ENCODE peak calls at places on chromosomes 13 and 19, in ten cellular contexts. L is K562, M is upper lobe of left lung, V is transverse colon, Y is H1, D is suprapubic skin, H is SK-N-SH, K is GM12878, Z is sigmoid colon, C is HepG2. E is an unnamed sample.

GRCh38 chr13:43116242-43116641 is 92.9 kb downstream of the DNAJC15 start:
- DNase-seq in L (peak), M (no peak), V (no peak), Y (no peak), D (no peak), H (no peak), K (no peak), Z (no peak), C (peak), E (no peak)

GRCh38 chr19:54429176-54429495 is 13.9 kb downstream of the TTYH1 start:
- DNase-seq in L (no peak), M (no peak), V (no peak), Y (no peak), D (no peak), H (no peak), K (no peak), Z (no peak), C (no peak), E (no peak)

GRCh38 chr13:48564046-48564445 is 31.2 kb upstream of the RCBTB2 start:
- DNase-seq in L (no peak), M (no peak), V (no peak), Y (no peak), D (no peak), H (peak), K (no peak), Z (no peak), C (no peak), E (no peak)

GRCh38 chr19:49930483-49931011 is 1.2 kb upstream of the NUP62 start:
- DNase-seq in L (peak), M (no peak), V (peak), Y (no peak), D (no peak), H (no peak), K (no peak), Z (no peak), C (no peak), E (no peak)

GRCh38 chr13:26328326-26328725 is 74.4 kb downstream of the CDK8 start:
- DNase-seq in L (no peak), M (no peak), V (no peak), Y (no peak), D (no peak), H (no peak), K (no peak), Z (no peak), C (no peak), E (no peak)

GRCh38 chr13:21674271-21675009 is 3.6 kb downstream of the FGF9 start:
- DNase-seq in L (no peak), M (no peak), V (peak), Y (no peak), D (no peak), H (peak), K (no peak), Z (peak), C (no peak), E (no peak)

GRCh38 chr13:104011505-104012270 is 945.5 kb upstream of the SLC10A2 start:
- DNase-seq in L (no peak), M (no peak), V (no peak), Y (no peak), D (no peak), H (no peak), K (no peak), Z (no peak), C (no peak), E (peak)

GRCh38 chr13:110520431-110521295 is 40.9 kb downstream of the RAB20 start:
- DNase-seq in L (no peak), M (peak), V (peak), Y (no peak), D (peak), H (no peak), K (no peak), Z (peak), C (no peak), E (peak)

GRCh38 chr13:40402931-40403412 is 263.5 kb downstream of the FOXO1 start:
- DNase-seq in L (no peak), M (no peak), V (no peak), Y (no peak), D (no peak), H (no peak), K (no peak), Z (peak), C (peak), E (no peak)

GRCh38 chr13:40095695-40096356 is 440.4 kb downstream of the COG6 start:
- DNase-seq in L (no peak), M (no peak), V (no peak), Y (no peak), D (no peak), H (no peak), K (no peak), Z (no peak), C (no peak), E (no peak)

GRCh38 chr13:113897161-113897560 is 33.3 kb upstream of the GAS6 start:
- DNase-seq in L (no peak), M (no peak), V (no peak), Y (no peak), D (no peak), H (no peak), K (no peak), Z (no peak), C (peak), E (no peak)

GRCh38 chr13:68988176-68988575 is 1119.5 kb upstream of the ATXN8OS start:
- DNase-seq in L (no peak), M (no peak), V (no peak), Y (no peak), D (no peak), H (no peak), K (no peak), Z (no peak), C (no peak), E (no peak)

GRCh38 chr13:31946091-31946770 is 85.3 kb upstream of the FRY start:
- DNase-seq in L (no peak), M (no peak), V (no peak), Y (no peak), D (no peak), H (no peak), K (no peak), Z (no peak), C (no peak), E (no peak)

GRCh38 chr13:104315606-104316005 is 1249.4 kb upstream of the SLC10A2 start:
- DNase-seq in L (no peak), M (no peak), V (no peak), Y (no peak), D (no peak), H (no peak), K (no peak), Z (no peak), C (peak), E (no peak)

GRCh38 chr13:106762711-106763110 is 194.8 kb upstream of the ARGLU1 start:
- DNase-seq in L (no peak), M (no peak), V (no peak), Y (no peak), D (no peak), H (no peak), K (no peak), Z (no peak), C (no peak), E (no peak)

GRCh38 chr19:49361438-49362047 is 673 bp downstream of the TEAD2 start:
- DNase-seq in L (peak), M (peak), V (peak), Y (no peak), D (peak), H (peak), K (no peak), Z (peak), C (peak), E (peak)

GRCh38 chr19:51501594-51502263 is at the start of gene SIGLEC12:
- DNase-seq in L (peak), M (peak), V (peak), Y (no peak), D (no peak), H (no peak), K (no peak), Z (peak), C (no peak), E (no peak)

GRCh38 chr19:35853038-35853756 is 893 bp upstream of the NPHS1 start:
- DNase-seq in L (no peak), M (no peak), V (no peak), Y (no peak), D (no peak), H (no peak), K (no peak), Z (no peak), C (no peak), E (no peak)

GRCh38 chr19:35858311-35858710 is 1.6 kb downstream of the KIRREL2 start:
- DNase-seq in L (no peak), M (no peak), V (no peak), Y (no peak), D (no peak), H (no peak), K (no peak), Z (no peak), C (no peak), E (no peak)

GRCh38 chr19:35856001-35856400 is 710 bp upstream of the KIRREL2 start:
- DNase-seq in L (no peak), M (no peak), V (no peak), Y (no peak), D (no peak), H (peak), K (no peak), Z (no peak), C (no peak), E (no peak)

GRCh38 chr19:35859414-35859813 is 2.7 kb downstream of the KIRREL2 start:
- DNase-seq in L (no peak), M (no peak), V (no peak), Y (no peak), D (no peak), H (no peak), K (no peak), Z (no peak), C (no peak), E (no peak)

DNA sequence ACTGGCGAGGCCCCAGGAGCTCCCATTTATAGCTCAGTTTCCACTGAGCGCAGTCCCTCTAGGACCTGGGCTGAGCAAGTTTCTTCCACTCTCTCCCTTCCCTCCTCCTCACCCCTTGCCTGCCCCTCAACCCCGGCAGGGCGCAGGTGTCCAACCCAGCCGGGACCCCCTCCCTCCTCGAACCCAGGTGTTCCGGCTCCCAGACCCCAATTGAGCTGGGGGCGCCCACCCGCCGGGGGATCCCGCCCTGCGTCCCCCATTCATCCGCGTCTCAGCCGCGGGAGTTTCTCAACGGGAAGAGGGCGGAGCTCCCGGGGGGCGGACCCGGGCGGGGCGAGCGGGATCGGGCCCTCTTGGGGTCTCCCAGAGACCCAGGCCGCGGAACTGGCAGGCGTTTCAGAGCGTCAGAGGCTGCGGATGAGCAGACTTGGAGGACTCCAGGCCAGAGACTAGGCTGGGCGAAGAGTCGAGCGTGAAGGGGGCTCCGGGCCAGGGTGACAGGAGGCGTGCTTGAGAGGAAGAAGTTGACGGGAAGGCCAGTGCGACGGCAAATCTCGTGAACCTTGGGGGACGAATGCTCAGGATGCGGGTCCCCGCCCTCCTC is at the start of gene KIRREL2:
- DNase-seq in L (no peak), M (no peak), V (no peak), Y (no peak), D (no peak), H (peak), K (no peak), Z (no peak), C (no peak), E (no peak)
- H3K27ac ChIP-seq in L (no peak), M (no peak), V (no peak), Y (no peak), D (no peak), H (no peak), K (no peak), Z (no peak), C (no peak), E (peak)

GRCh38 chr19:40241809-40242384 is 15.4 kb upstream of the CCNP start:
- DNase-seq in L (no peak), M (no peak), V (no peak), Y (no peak), D (no peak), H (no peak), K (no peak), Z (no peak), C (no peak), E (no peak)
- TF ChIP-seq POLR2AphosphoS5 in L (no peak), M (peak), V (no peak), Y (no peak), D (no peak), H (no peak), K (no peak), Z (peak), C (no peak), E (no peak)

DNA sequence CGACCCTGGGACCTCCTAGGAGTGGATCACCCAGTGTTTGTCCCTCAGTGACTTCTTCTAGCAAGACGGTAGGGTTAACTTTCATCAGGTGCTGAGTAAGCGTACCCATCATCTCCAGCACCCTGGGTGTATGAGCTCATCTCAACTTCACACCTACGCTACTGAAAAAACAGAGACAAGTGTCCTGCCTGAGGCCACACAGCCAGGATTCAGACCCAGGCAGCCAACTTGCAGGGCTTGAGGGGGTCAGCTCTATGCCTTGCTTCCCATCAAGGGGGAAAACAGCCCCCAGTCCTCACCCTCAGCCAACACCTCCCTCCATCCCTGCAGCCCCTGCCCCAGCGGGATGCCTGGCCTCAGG is 4.6 kb downstream of the TLE2 start:
- DNase-seq in L (no peak), M (no peak), V (no peak), Y (no peak), D (no peak), H (no peak), K (no peak), Z (no peak), C (no peak), E (no peak)
- TF ChIP-seq EP300 in L (no peak), M (no peak), V (no peak), Y (no peak), D (no peak), H (no peak), K (no peak), Z (no peak), C (no peak), E (no peak)

GRCh38 chr19:13209797-13210775 is 59.9 kb downstream of the IER2 start:
- DNase-seq in L (no peak), M (no peak), V (no peak), Y (no peak), D (no peak), H (no peak), K (no peak), Z (no peak), C (no peak), E (no peak)
- H3K27ac ChIP-seq in L (no peak), M (no peak), V (no peak), Y (no peak), D (no peak), H (no peak), K (no peak), Z (no peak), C (no peak), E (no peak)

GRCh38 chr13:100097821-100098220 is 8.9 kb downstream of the PCCA start:
- DNase-seq in L (no peak), M (no peak), V (no peak), Y (no peak), D (no peak), H (no peak), K (no peak), Z (no peak), C (no peak), E (no peak)

GRCh38 chr13:100096526-100096925 is 7.6 kb downstream of the PCCA start:
- DNase-seq in L (no peak), M (no peak), V (no peak), Y (no peak), D (no peak), H (no peak), K (no peak), Z (no peak), C (no peak), E (no peak)

GRCh38 chr13:100100115-100100879 is 11.4 kb downstream of the PCCA start:
- DNase-seq in L (peak), M (no peak), V (no peak), Y (no peak), D (no peak), H (no peak), K (no peak), Z (no peak), C (peak), E (peak)

GRCh38 chr13:100095498-100095897 is 6.6 kb downstream of the PCCA start:
- DNase-seq in L (no peak), M (no peak), V (no peak), Y (no peak), D (no peak), H (no peak), K (no peak), Z (no peak), C (no peak), E (no peak)

GRCh38 chr13:100098445-100099116 is 9.7 kb downstream of the PCCA start:
- DNase-seq in L (no peak), M (no peak), V (no peak), Y (no peak), D (no peak), H (no peak), K (no peak), Z (no peak), C (no peak), E (no peak)
- TF ChIP-seq POLR2AphosphoS5 in L (no peak), M (no peak), V (no peak), Y (no peak), D (no peak), H (no peak), K (no peak), Z (no peak), C (no peak), E (no peak)

DNA sequence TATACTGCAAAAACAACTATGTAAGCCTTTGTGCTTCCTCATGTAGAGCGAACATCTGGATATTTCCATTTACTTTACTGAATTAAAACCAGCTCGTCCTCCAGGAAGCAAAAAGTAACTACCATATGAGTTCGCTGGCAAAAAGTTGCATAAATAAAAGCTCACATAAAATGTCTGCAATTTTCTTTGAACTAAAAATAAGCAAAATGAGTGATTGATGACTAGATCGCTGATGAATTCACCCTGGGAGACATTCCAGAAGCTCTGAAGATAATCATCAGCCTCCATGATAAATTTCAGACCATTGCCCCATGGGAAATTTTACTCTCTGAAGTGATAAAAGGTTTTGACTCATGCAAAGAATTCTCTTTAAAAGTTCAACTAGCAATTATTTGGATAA is 67.4 kb upstream of the SACS start:
- DNase-seq in L (no peak), M (no peak), V (no peak), Y (no peak), D (no peak), H (no peak), K (no peak), Z (no peak), C (no peak), E (no peak)
- TF ChIP-seq EP300 in L (no peak), M (no peak), V (no peak), Y (no peak), D (no peak), H (peak), K (no peak), Z (no peak), C (no peak), E (no peak)

GRCh38 chr19:34368338-34368737 is 3.3 kb downstream of the GPI start:
- DNase-seq in L (no peak), M (no peak), V (no peak), Y (no peak), D (no peak), H (no peak), K (no peak), Z (no peak), C (no peak), E (no peak)

GRCh38 chr19:34365463-34366401 is 736 bp downstream of the GPI start:
- DNase-seq in L (peak), M (peak), V (peak), Y (no peak), D (no peak), H (peak), K (no peak), Z (peak), C (no peak), E (peak)

GRCh38 chr19:34364830-34365462 is at the start of gene GPI:
- DNase-seq in L (peak), M (peak), V (peak), Y (peak), D (no peak), H (peak), K (no peak), Z (peak), C (peak), E (peak)

GRCh38 chr19:34366670-34367423 is 1.9 kb downstream of the GPI start:
- DNase-seq in L (peak), M (no peak), V (no peak), Y (no peak), D (no peak), H (no peak), K (no peak), Z (no peak), C (no peak), E (no peak)

GRCh38 chr19:34367424-34367957 is 2.5 kb downstream of the GPI start:
- DNase-seq in L (no peak), M (no peak), V (no peak), Y (no peak), D (no peak), H (no peak), K (no peak), Z (no peak), C (no peak), E (no peak)
- H3K27ac ChIP-seq in L (no peak), M (no peak), V (no peak), Y (no peak), D (no peak), H (no peak), K (no peak), Z (no peak), C (no peak), E (no peak)

E was measured in stomach.